ENCODE peak calls at places on chromosomes 11 and 22, in four cellular contexts. V is retinal pigment epithelial cell, H is mucosa of descending colon, Q is H7. J is an unnamed sample.

GRCh38 chr22:35440129-35440528 is 40.2 kb downstream of the MCM5 start:
- DNase-seq in V (no peak), Q (no peak), H (no peak), J (no peak)

GRCh38 chr11:5351208-5351607 is at the start of gene OR51B6:
- DNase-seq in H (no peak), Q (no peak), V (no peak), J (no peak)

GRCh38 chr11:90204832-90205646 is 17.8 kb downstream of the CHORDC1 start:
- DNase-seq in V (no peak), H (peak; percentile 14), Q (no peak), J (peak; percentile 75)

GRCh38 chr11:133163463-133164419 is 368.6 kb downstream of the OPCML start:
- DNase-seq in V (no peak), Q (peak; percentile 72), H (peak; percentile 38), J (peak; percentile 25)

GRCh38 chr22:35258144-35258988 is 1.1 kb downstream of the HMGXB4 start:
- DNase-seq in V (peak; percentile 9), H (peak; percentile 25), Q (peak; percentile 73), J (peak; percentile 20)

GRCh38 chr11:47136921-47137320 is 39.8 kb downstream of the ARFGAP2 start:
- DNase-seq in H (no peak), Q (no peak), V (no peak), J (no peak)

GRCh38 chr11:84437129-84438123 is 1151.3 kb upstream of the CCDC90B start:
- DNase-seq in H (peak; percentile 4), V (no peak), Q (peak; percentile 46), J (no peak)

GRCh38 chr11:78351979-78352731 is 65.5 kb downstream of the GAB2 start:
- DNase-seq in Q (no peak), V (peak; percentile 91), H (no peak), J (no peak)

GRCh38 chr11:80317612-80318011 is 876.8 kb upstream of the TENM4 start:
- DNase-seq in V (no peak), Q (no peak), H (peak; percentile 9), J (no peak)

GRCh38 chr11:1739576-1739975 is 10.8 kb downstream of the IFITM10 start:
- DNase-seq in Q (no peak), V (no peak), H (no peak), J (no peak)

GRCh38 chr11:2443406-2443805 is 908 bp downstream of the TRPM5 start:
- DNase-seq in Q (no peak), V (no peak), H (no peak), J (no peak)

GRCh38 chr22:22813126-22814075 is 74.2 kb upstream of the IGLL5 start:
- DNase-seq in Q (no peak), H (no peak), V (no peak), J (no peak)

GRCh38 chr11:68038718-68039525 is at the start of gene TCIRG1:
- DNase-seq in H (peak; percentile 92), V (no peak), Q (peak; percentile 98), J (peak; percentile 78)

GRCh38 chr22:30869996-30870395 is 98.6 kb downstream of the MORC2 start:
- DNase-seq in V (no peak), H (no peak), Q (peak; percentile 54), J (no peak)

GRCh38 chr22:47369431-47370015 is 607.1 kb downstream of the TBC1D22A start:
- DNase-seq in V (no peak), H (no peak), Q (no peak), J (no peak)

GRCh38 chr22:36239150-36239400 is 252 bp downstream of the APOL2 start:
- DNase-seq in H (no peak), Q (peak; percentile 49), V (no peak), J (no peak)

GRCh38 chr22:37998543-37998942 is 14.2 kb upstream of the SOX10 start:
- DNase-seq in V (peak; percentile 18), Q (peak; percentile 40), H (no peak), J (peak; percentile 6)

GRCh38 chr22:39718921-39719320 is 148.4 kb downstream of the CACNA1I start:
- DNase-seq in H (no peak), Q (peak; percentile 32), V (no peak), J (no peak)

GRCh38 chr11:47433991-47434786 is 8.0 kb upstream of the PSMC3 start:
- DNase-seq in H (no peak), Q (no peak), V (no peak), J (peak; percentile 54)

GRCh38 chr11:69552951-69553350 is 71.5 kb downstream of the LINC01488 start:
- DNase-seq in V (no peak), Q (no peak), H (no peak), J (no peak)

GRCh38 chr22:46064966-46065666 is 85.2 kb upstream of the PPARA start:
- DNase-seq in Q (no peak), H (no peak), V (no peak), J (peak; percentile 63)
- H3K4me3 ChIP-seq in Q (no peak overlapping the region), H (no peak overlapping the region), V (no peak overlapping the region), J (peak overlapping the region; percentile 43)

GRCh38 chr11:124793466-124794278 is 6.5 kb downstream of the MSANTD2 start:
- DNase-seq in H (peak; percentile 64), V (no peak), Q (peak; percentile 55), J (peak; percentile 35)

GRCh38 chr11:124796312-124796711 is 3.9 kb downstream of the MSANTD2 start:
- DNase-seq in V (no peak), Q (no peak), H (no peak), J (no peak)

GRCh38 chr11:124788521-124788920 is 11.7 kb downstream of the MSANTD2 start:
- DNase-seq in H (no peak), Q (no peak), V (no peak), J (peak; percentile 20)

GRCh38 chr11:124791626-124792341 is 8.4 kb downstream of the MSANTD2 start:
- DNase-seq in Q (no peak), V (no peak), H (no peak), J (peak; percentile 40)
- H3K4me3 ChIP-seq in Q (no peak overlapping the region), V (no peak overlapping the region), H (no peak overlapping the region), J (no peak overlapping the region)

GRCh38 chr11:27722945-27723344 is 22.7 kb upstream of the BDNF start:
- DNase-seq in V (no peak), H (no peak), Q (peak; percentile 70), J (no peak)
- H3K4me3 ChIP-seq in V (peak overlapping the region; percentile 64), H (no peak overlapping the region), Q (peak overlapping the region; percentile 66), J (peak overlapping the region; percentile 63)

GRCh38 chr11:114166897-114167323 is 107.4 kb downstream of the ZBTB16 start:
- DNase-seq in H (no peak), Q (no peak), V (peak; percentile 56), J (peak; percentile 98)
- H3K4me3 ChIP-seq in H (no peak overlapping the region), Q (no peak overlapping the region), V (no peak overlapping the region), J (no peak overlapping the region)

GRCh38 chr11:124541204-124541603 is 2.2 kb downstream of the OR8B12 start:
- DNase-seq in H (no peak), V (no peak), Q (no peak), J (no peak)
- H3K4me3 ChIP-seq in H (no peak overlapping the region), V (no peak overlapping the region), Q (no peak overlapping the region), J (no peak overlapping the region)

GRCh38 chr11:63537293-63538101 is 889 bp downstream of the PLAAT4 start:
- DNase-seq in Q (peak; percentile 23), H (no peak), V (no peak), J (peak; percentile 96)
- H3K4me3 ChIP-seq in Q (no peak overlapping the region), H (no peak overlapping the region), V (no peak overlapping the region), J (peak overlapping the region; percentile 60)

GRCh38 chr11:72586591-72587090 is 87.6 kb downstream of the PDE2A start:
- DNase-seq in V (no peak), H (no peak), Q (no peak), J (no peak)

GRCh38 chr11:72584293-72584921 is 89.8 kb downstream of the PDE2A start:
- DNase-seq in H (peak; percentile 47), Q (peak; percentile 96), V (no peak), J (peak; percentile 13)

GRCh38 chr11:72585762-72586590 is 88.2 kb downstream of the PDE2A start:
- DNase-seq in H (peak; percentile 82), V (no peak), Q (peak; percentile 90), J (peak; percentile 35)

GRCh38 chr11:72583616-72584292 is 90.5 kb downstream of the PDE2A start:
- DNase-seq in Q (no peak), V (no peak), H (no peak), J (no peak)

DNA sequence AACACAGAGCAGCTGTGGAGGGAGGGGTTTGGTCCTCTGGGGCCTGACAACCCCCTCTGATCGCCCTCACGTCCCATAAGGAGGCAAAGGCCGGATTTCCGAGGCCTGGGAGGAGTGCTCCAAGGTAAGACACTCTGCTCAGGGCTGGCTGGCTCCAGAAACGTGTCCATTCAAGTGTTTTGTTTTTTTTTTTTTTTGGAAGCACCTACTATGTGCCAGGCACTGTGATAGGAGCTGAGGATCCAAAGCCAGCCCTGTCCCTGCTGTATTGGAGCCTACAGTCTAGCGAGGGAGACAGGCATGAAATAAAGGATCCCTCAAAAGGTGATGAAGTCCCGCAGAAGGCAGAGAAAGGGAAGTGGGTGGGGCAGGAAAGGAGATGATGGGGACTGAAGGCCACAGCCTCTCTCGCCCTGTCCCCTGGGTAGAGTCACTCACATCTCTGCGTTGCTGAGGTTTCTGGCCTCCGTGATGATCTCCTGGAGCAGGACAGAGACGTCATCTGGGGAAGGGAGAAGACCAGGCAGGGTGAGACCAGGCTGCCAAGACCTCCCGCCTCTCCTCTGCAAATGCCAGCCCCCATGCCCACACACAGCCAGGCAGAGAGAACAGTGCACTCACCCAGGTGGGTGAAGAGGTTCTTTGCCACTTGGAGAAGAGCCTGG is 89.2 kb downstream of the PDE2A start:
- DNase-seq in Q (no peak), V (no peak), H (no peak), J (no peak)
- H3K4me3 ChIP-seq in Q (peak overlapping the region; percentile 45), V (no peak overlapping the region), H (no peak overlapping the region), J (no peak overlapping the region)

GRCh38 chr11:111937461-111937769 is 272 bp downstream of the DIXDC1 start:
- DNase-seq in Q (no peak), V (no peak), H (no peak), J (no peak)

GRCh38 chr11:111937859-111938258 is 716 bp downstream of the DIXDC1 start:
- DNase-seq in V (no peak), H (no peak), Q (no peak), J (no peak)

GRCh38 chr11:111936045-111936400 is 1.1 kb upstream of the DIXDC1 start:
- DNase-seq in H (no peak), Q (no peak), V (no peak), J (no peak)

GRCh38 chr11:111939836-111940604 is 2.9 kb downstream of the DIXDC1 start:
- DNase-seq in H (no peak), Q (no peak), V (peak; percentile 72), J (peak; percentile 96)

DNA sequence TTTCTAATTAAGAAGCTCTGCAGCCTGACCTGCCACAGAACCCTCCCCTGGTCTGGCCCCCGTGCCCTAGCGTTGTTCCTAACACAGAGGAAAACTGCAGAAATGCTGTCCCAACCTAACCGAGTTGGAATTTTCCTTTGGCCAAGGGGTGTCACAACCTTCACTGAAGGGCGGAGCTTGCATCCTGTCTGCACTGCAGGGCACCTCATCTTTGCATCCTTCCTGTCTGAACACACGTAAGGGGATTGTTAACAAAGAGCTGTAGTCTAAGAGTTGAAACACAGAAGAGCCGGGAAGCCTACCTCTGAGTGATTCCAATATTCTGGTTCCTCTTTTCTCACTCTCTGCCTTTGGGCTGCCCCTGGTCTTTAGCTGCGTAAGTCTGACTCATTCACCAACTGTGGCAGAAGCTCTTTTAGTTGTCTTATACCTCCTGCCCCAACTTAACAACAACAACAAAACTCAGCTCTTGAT is 1.6 kb downstream of the DIXDC1 start:
- DNase-seq in H (no peak), V (no peak), Q (peak; percentile 43), J (peak; percentile 41)
- H3K4me3 ChIP-seq in H (no peak overlapping the region), V (peak overlapping the region; percentile 68), Q (no peak overlapping the region), J (no peak overlapping the region)